ENCODE peak calls at places on chromosomes 7 and 10, in nine cellular contexts. I, D, R, U, M, Z, F, J and A are unnamed samples.
A peak's percentile ranks its signal among the peaks of the same experiment; 100 is the strongest.

GRCh38 chr7:37724732-37725131 is 41.2 kb downstream of the GPR141 start:
- DNase-seq in I (no peak), Z (no peak), R (no peak), U (no peak), D (no peak), J (no peak), M (no peak), F (no peak), A (no peak)

GRCh38 chr7:156185076-156185475 is 372.8 kb upstream of the SHH start:
- DNase-seq in F (no peak), U (no peak), R (no peak), D (no peak), Z (no peak), I (no peak), M (no peak), J (no peak), A (no peak)

GRCh38 chr10:132137111-132138072 is 49.4 kb upstream of the DPYSL4 start:
- DNase-seq in Z (no peak), U (no peak), R (no peak), M (no peak), I (no peak), J (no peak), D (no peak), F (no peak), A (no peak)

GRCh38 chr10:33134011-33134751 is 176.2 kb upstream of the ITGB1 start:
- DNase-seq in R (peak; percentile 90), M (peak; percentile 84), Z (peak; percentile 100), F (no peak), U (peak; percentile 57), J (peak; percentile 91), I (peak; percentile 81), D (peak; percentile 99), A (no peak)

GRCh38 chr10:100826983-100827818 is 81.8 kb downstream of the PAX2 start:
- DNase-seq in U (no peak), R (no peak), I (no peak), J (peak; percentile 79), M (no peak), F (peak; percentile 56), Z (peak; percentile 19), D (peak; percentile 56), A (no peak)

GRCh38 chr10:1611936-1612550 is 125.3 kb downstream of the ADARB2 start:
- DNase-seq in M (no peak), D (no peak), I (no peak), Z (no peak), J (no peak), R (no peak), U (no peak), F (no peak), A (no peak)

GRCh38 chr10:106134326-106135000 is 1030.0 kb downstream of the SORCS1 start:
- DNase-seq in M (no peak), U (no peak), R (no peak), D (no peak), Z (no peak), J (no peak), F (no peak), I (no peak), A (no peak)

GRCh38 chr7:39357648-39358047 is 208.6 kb upstream of the YAE1 start:
- DNase-seq in I (no peak), D (peak; percentile 2), J (no peak), R (no peak), Z (no peak), F (peak; percentile 25), M (no peak), U (no peak), A (no peak)

GRCh38 chr10:98667081-98667480 is 220.3 kb upstream of the HPS1 start:
- DNase-seq in D (no peak), M (peak; percentile 37), I (no peak), J (no peak), F (no peak), Z (no peak), U (no peak), R (no peak), A (no peak)

GRCh38 chr7:157528785-157529341 is 192.1 kb downstream of the DNAJB6 start:
- DNase-seq in J (peak; percentile 39), Z (no peak), D (no peak), R (no peak), M (no peak), U (no peak), F (peak; percentile 2), I (no peak), A (no peak)

GRCh38 chr7:13321321-13321720 is 633.9 kb downstream of the ARL4A start:
- DNase-seq in I (no peak), U (no peak), Z (no peak), F (no peak), M (peak; percentile 6), J (peak; percentile 3), R (no peak), D (no peak), A (no peak)

GRCh38 chr7:155230169-155230593 is 67.5 kb upstream of the INSIG1 start:
- DNase-seq in D (peak; percentile 96), I (peak; percentile 75), Z (peak; percentile 100), U (no peak), J (peak; percentile 100), F (no peak), M (peak; percentile 99), R (no peak), A (no peak)

GRCh38 chr7:100680589-100681271 is 7.2 kb downstream of the GNB2 start:
- DNase-seq in I (no peak), F (no peak), M (no peak), U (no peak), D (no peak), J (peak; percentile 89), Z (no peak), R (no peak), A (no peak)

GRCh38 chr10:126397640-126398382 is 9.5 kb upstream of the ADAM12 start:
- DNase-seq in F (no peak), I (peak; percentile 95), R (no peak), J (peak; percentile 92), U (no peak), M (peak; percentile 95), D (no peak), Z (peak; percentile 89), A (no peak)

GRCh38 chr7:65946895-65947294 is 35.1 kb downstream of the GUSB start:
- DNase-seq in R (peak; percentile 35), J (no peak), U (no peak), I (peak; percentile 63), M (peak; percentile 75), D (no peak), Z (peak; percentile 31), F (no peak), A (no peak)

DNA sequence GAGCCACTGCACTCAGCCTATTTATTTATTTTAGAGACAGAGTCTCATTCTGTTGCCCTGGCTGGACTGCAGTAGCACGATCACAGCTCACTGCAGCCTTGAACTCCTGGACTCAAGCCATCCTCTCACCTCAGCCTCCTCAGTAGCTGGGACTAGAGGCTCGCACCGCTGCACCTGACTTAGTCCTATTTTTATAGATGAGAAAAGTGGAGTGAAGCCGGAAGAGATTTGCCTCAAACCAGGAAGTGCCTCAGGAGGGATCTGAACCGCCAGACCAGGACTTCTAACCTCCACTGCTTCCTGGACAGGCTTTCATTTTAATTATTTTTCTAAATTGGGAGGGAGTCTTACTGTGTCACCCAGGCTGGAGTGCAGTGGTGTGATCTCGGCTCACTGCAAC is 17.5 kb upstream of the CLIP2 start:
- DNase-seq in R (peak; percentile 40), Z (no peak), D (no peak), M (no peak), I (no peak), U (no peak), F (no peak), J (no peak), A (no peak)
- H3K27ac ChIP-seq in R (peak overlapping the region; percentile 88), Z (no peak overlapping the region), D (no peak overlapping the region), M (peak overlapping the region; percentile 99), I (no peak overlapping the region), U (peak overlapping the region; percentile 98), F (no peak overlapping the region), J (peak overlapping the region; percentile 95), A (no peak overlapping the region)

GRCh38 chr10:11828682-11829284 is 5.6 kb downstream of the PROSER2 start:
- DNase-seq in Z (no peak), F (no peak), J (no peak), D (no peak), U (no peak), I (no peak), R (no peak), M (no peak), A (no peak)
- H3K27ac ChIP-seq in Z (no peak overlapping the region), F (no peak overlapping the region), J (no peak overlapping the region), D (no peak overlapping the region), U (no peak overlapping the region), I (no peak overlapping the region), R (no peak overlapping the region), M (no peak overlapping the region), A (no peak overlapping the region)

DNA sequence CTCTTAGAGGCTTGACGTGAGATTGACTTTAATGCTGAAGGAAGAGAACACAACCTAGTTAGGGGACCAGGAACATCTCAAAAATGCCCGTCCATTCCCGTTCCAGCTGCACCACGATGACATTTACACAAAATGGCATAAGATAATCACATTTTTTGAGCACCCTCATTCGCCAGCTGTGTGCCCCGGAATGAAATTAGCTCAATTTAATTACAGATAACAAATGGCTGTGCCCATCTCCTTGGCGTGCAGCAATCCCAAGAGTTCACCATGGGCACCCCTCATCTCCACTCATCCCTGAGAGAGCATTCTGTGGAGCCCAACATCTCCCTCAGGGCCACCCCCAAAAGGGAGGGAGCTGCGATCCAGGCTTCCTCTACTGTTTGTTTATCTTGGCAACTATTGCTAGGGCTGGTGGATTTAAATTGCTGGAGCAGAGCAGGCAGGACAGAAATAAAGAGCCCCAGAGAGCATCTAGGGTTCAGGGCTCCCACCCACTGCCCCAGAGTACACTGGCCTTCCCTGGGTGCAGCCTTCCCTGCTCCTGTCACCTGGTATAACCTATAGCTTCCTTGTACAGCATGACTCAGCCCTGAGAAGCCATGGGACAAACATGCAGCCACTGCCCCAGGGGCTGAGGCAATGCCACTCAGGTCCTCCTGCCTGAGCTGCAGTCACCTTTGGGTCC is 263.5 kb downstream of the ZEB1 start:
- DNase-seq in I (peak; percentile 33), J (peak; percentile 91), R (peak; percentile 35), M (peak; percentile 64), F (no peak), U (no peak), Z (no peak), D (peak; percentile 19), A (no peak)
- H3K27ac ChIP-seq in I (no peak overlapping the region), J (no peak overlapping the region), R (no peak overlapping the region), M (no peak overlapping the region), F (no peak overlapping the region), U (no peak overlapping the region), Z (no peak overlapping the region), D (peak overlapping the region; percentile 31), A (no peak overlapping the region)

GRCh38 chr7:6271694-6272371 is 591 bp downstream of the CYTH3 start:
- DNase-seq in U (no peak), R (peak; percentile 15), J (peak; percentile 85), M (no peak), F (peak; percentile 30), Z (no peak), I (no peak), D (no peak), A (no peak)

GRCh38 chr7:6273917-6274630 is 1.6 kb upstream of the CYTH3 start:
- DNase-seq in R (no peak), U (no peak), I (no peak), Z (no peak), F (no peak), J (no peak), D (no peak), M (no peak), A (no peak)

GRCh38 chr7:6274743-6275142 is 2.3 kb upstream of the CYTH3 start:
- DNase-seq in M (no peak), J (no peak), U (no peak), I (no peak), F (no peak), Z (no peak), R (no peak), D (no peak), A (no peak)

GRCh38 chr7:6272481-6273323 is at the start of gene CYTH3:
- DNase-seq in D (no peak), M (peak; percentile 70), I (peak; percentile 83), F (peak; percentile 73), Z (peak; percentile 75), U (no peak), R (peak; percentile 79), J (peak; percentile 100), A (peak; percentile 45)

GRCh38 chr7:6273380-6273837 is 985 bp upstream of the CYTH3 start:
- DNase-seq in R (no peak), U (no peak), Z (no peak), F (no peak), J (no peak), I (no peak), M (no peak), D (no peak), A (no peak)
- H3K27ac ChIP-seq in R (no peak overlapping the region), U (no peak overlapping the region), Z (no peak overlapping the region), F (no peak overlapping the region), J (no peak overlapping the region), I (no peak overlapping the region), M (no peak overlapping the region), D (no peak overlapping the region), A (no peak overlapping the region)